ENCODE peak calls at places on chromosomes 1 and 21, in five cellular contexts. X, I, J, M and Y are unnamed samples.

GRCh38 chr21:21159253-21159899 is 161.2 kb downstream of the NCAM2 start:
- DNase-seq in J (no peak), I (no peak), M (no peak), X (no peak), Y (no peak)

GRCh38 chr1:100721502-100722205 is 2.1 kb downstream of the VCAM1 start:
- DNase-seq in J (no peak), X (peak; percentile 22), M (no peak), I (peak; percentile 92), Y (no peak)

GRCh38 chr1:51671527-51672325 is 54.8 kb downstream of the OSBPL9 start:
- DNase-seq in X (no peak), I (peak; percentile 58), J (no peak), M (no peak), Y (no peak)

GRCh38 chr1:223775711-223776074 is 63.4 kb downstream of the CAPN2 start:
- DNase-seq in I (no peak), X (no peak), M (no peak), J (no peak), Y (no peak)

GRCh38 chr1:7560601-7561181 is 210.4 kb upstream of the VAMP3 start:
- DNase-seq in I (no peak), J (no peak), M (no peak), X (no peak), Y (peak; percentile 10)

GRCh38 chr1:236502972-236503639 is 20.7 kb upstream of the LGALS8 start:
- DNase-seq in X (peak; percentile 56), I (peak; percentile 33), M (peak; percentile 52), J (no peak), Y (no peak)

GRCh38 chr1:213564215-213564659 is 423.5 kb upstream of the PROX1 start:
- DNase-seq in J (no peak), I (no peak), M (no peak), X (no peak), Y (no peak)

GRCh38 chr1:21334214-21335087 is 44.2 kb upstream of the ECE1 start:
- DNase-seq in I (peak; percentile 61), M (peak; percentile 76), J (peak; percentile 79), X (peak; percentile 65), Y (peak; percentile 77)

GRCh38 chr1:212431656-212432055 is 1.1 kb upstream of the NENF start:
- DNase-seq in M (no peak), I (no peak), J (no peak), X (no peak), Y (no peak)

GRCh38 chr1:22889213-22889827 is 83.3 kb downstream of the LACTBL1 start:
- DNase-seq in X (no peak), I (no peak), M (no peak), J (no peak), Y (no peak)

GRCh38 chr21:33644383-33645074 is 2.2 kb downstream of the ITSN1 start:
- DNase-seq in J (no peak), I (no peak), X (no peak), M (no peak), Y (no peak)

GRCh38 chr1:156677616-156678596 is 699 bp upstream of the NES start:
- DNase-seq in J (peak; percentile 71), M (peak; percentile 80), X (peak; percentile 70), I (no peak), Y (peak; percentile 72)

GRCh38 chr21:41878831-41879189 is 334 bp downstream of the PRDM15 start:
- DNase-seq in I (peak; percentile 30), J (peak; percentile 97), X (peak; percentile 80), M (peak; percentile 90), Y (peak; percentile 87)

GRCh38 chr1:236058141-236058626 is 6.7 kb downstream of the NID1 start:
- DNase-seq in X (no peak), J (no peak), I (peak; percentile 86), M (no peak), Y (no peak)

GRCh38 chr1:155130272-155131006 is 2.8 kb downstream of the EFNA1 start:
- DNase-seq in I (no peak), J (no peak), M (no peak), X (peak; percentile 30), Y (no peak)

GRCh38 chr1:107963601-107964396 is 1.2 kb downstream of the VAV3 start:
- DNase-seq in X (peak; percentile 32), J (peak; percentile 62), M (peak; percentile 40), I (no peak), Y (peak; percentile 35)

GRCh38 chr1:230158422-230159291 is 91.6 kb downstream of the GALNT2 start:
- DNase-seq in M (peak; percentile 24), X (no peak), J (no peak), I (no peak), Y (no peak)

GRCh38 chr1:212718499-212718898 is 18.9 kb upstream of the BATF3 start:
- DNase-seq in J (no peak), I (no peak), M (no peak), X (no peak), Y (no peak)

GRCh38 chr1:91314643-91315042 is 90.0 kb downstream of the HFM1 start:
- DNase-seq in J (no peak), I (no peak), M (no peak), X (no peak), Y (no peak)

GRCh38 chr1:69451196-69451595 is 116.5 kb upstream of the LRRC7 start:
- DNase-seq in M (no peak), I (no peak), J (no peak), X (no peak), Y (no peak)

GRCh38 chr1:17998889-17999288 is 108.7 kb upstream of the IGSF21 start:
- DNase-seq in X (no peak), I (no peak), J (no peak), M (no peak), Y (no peak)

GRCh38 chr1:219938706-219939105 is 10.3 kb upstream of the SLC30A10 start:
- DNase-seq in M (no peak), X (peak; percentile 33), I (no peak), J (no peak), Y (no peak)

GRCh38 chr1:3465091-3465934 is 10.8 kb downstream of the ARHGEF16 start:
- DNase-seq in J (peak; percentile 51), M (no peak), I (no peak), X (peak; percentile 1), Y (peak; percentile 9)

GRCh38 chr1:218390625-218391024 is 45.5 kb downstream of the TGFB2 start:
- DNase-seq in I (no peak), M (no peak), J (no peak), X (no peak), Y (no peak)

GRCh38 chr1:178055093-178055492 is 38.8 kb upstream of the RASAL2 start:
- DNase-seq in I (no peak), M (peak; percentile 48), J (no peak), X (peak; percentile 29), Y (no peak)

GRCh38 chr1:96365076-96365475 is 356.5 kb upstream of the PTBP2 start:
- DNase-seq in X (no peak), M (no peak), J (no peak), I (no peak), Y (no peak)

GRCh38 chr1:226632922-226633351 is 84.4 kb downstream of the STUM start:
- DNase-seq in J (peak; percentile 63), I (no peak), M (peak; percentile 18), X (no peak), Y (no peak)

GRCh38 chr1:117612517-117613248 is 6.8 kb downstream of the TENT5C start:
- DNase-seq in I (no peak), J (no peak), M (no peak), X (no peak), Y (no peak)

GRCh38 chr1:229596961-229597699 is 28.8 kb downstream of the TAF5L start:
- DNase-seq in X (no peak), I (no peak), M (peak; percentile 69), J (no peak), Y (no peak)

GRCh38 chr1:57238408-57238807 is 185.5 kb downstream of the DAB1 start:
- DNase-seq in J (no peak), I (no peak), X (no peak), M (no peak), Y (no peak)

GRCh38 chr1:54542120-54542961 is 5.7 kb upstream of the ACOT11 start:
- DNase-seq in J (peak; percentile 59), I (no peak), X (peak; percentile 83), M (peak; percentile 61), Y (peak; percentile 67)

GRCh38 chr1:178241057-178241456 is 147.2 kb downstream of the RASAL2 start:
- DNase-seq in I (no peak), X (no peak), M (no peak), J (no peak), Y (no peak)

GRCh38 chr1:223770621-223771315 is 58.4 kb downstream of the CAPN2 start:
- DNase-seq in I (no peak), M (peak; percentile 18), X (no peak), J (no peak), Y (no peak)

GRCh38 chr1:221511797-221512196 is 230.1 kb downstream of the DUSP10 start:
- DNase-seq in I (no peak), X (no peak), J (no peak), M (no peak), Y (no peak)

GRCh38 chr1:147837129-147837776 is 65.3 kb upstream of the GJA8 start:
- DNase-seq in J (no peak), M (no peak), X (no peak), I (no peak), Y (no peak)

GRCh38 chr21:45695086-45695485 is 51.6 kb downstream of the PCBP3 start:
- DNase-seq in M (no peak), X (peak; percentile 20), J (no peak), I (no peak), Y (no peak)
- TF ChIP-seq CTCF in M (no peak), X (peak; percentile 42), J (no peak), I (peak; percentile 18), Y (no peak)

GRCh38 chr1:240004086-240004749 is 87.5 kb upstream of the FMN2 start:
- DNase-seq in X (peak; percentile 28), M (no peak), J (peak; percentile 21), I (peak; percentile 16), Y (peak; percentile 45)
- TF ChIP-seq CTCF in X (peak; percentile 81), M (peak; percentile 59), J (peak; percentile 86), I (peak; percentile 92), Y (peak; percentile 92)

DNA sequence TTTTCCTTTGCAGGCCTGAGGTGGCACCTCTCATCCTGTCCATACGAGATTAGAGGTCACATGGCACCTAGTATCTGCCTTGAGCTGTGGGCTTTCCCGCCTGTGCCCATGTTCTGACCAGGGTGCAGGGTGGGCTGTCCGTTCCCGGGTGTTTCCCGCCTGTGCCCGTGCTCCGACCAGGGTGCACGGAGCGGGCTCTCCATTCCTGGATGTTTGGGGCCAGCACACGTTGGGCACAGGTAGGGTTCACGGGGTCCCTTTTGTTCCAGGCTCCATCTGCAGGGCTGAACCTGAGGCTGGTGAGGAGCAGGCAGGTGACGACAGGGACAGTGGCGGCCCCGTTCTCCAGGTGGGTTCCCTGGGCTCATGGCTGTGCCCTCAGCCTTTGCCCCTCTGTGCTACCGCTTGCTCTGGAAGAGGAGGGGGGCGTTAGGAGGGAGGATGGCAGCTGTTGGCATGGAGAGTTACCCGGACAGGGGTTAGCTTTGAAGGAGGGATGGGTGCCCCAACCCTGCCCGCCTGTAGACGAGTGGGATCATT is 10.0 kb downstream of the RRP1 start:
- DNase-seq in M (no peak), X (no peak), I (no peak), J (no peak), Y (no peak)
- TF ChIP-seq CTCF in M (no peak), X (no peak), I (no peak), J (no peak), Y (no peak)

DNA sequence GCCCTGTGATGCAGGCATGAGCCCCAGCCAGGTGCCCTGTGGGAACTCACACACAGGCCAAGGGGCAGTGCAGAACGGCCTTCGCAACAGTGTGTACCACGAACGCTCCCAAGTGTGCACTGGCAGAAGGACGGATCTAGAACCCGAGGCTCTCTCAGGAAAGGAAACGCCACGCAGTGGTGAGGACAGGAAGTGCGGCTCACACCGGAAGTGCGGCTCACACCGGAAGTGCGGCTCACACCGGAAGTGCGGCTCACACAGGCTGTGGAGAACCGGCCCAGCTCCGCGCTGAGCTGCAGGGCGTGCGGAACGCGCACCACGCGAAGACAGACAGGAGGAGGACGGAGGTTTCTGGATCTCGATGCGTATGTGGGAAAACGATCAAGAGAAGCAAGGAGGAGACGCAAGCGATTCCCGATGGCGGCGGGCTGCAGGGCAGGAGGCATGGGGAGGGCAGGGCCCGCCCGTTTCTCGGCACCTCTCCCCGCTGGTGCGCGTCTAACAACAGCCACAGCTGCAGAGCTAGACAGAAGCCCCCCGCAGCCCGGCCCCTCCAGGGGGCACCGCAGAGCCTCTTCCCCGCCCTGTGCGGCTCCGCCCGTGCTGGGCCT is 35.9 kb upstream of the TMEM52 start:
- DNase-seq in X (no peak), J (no peak), I (no peak), M (no peak), Y (peak; percentile 52)
- TF ChIP-seq CTCF in X (peak; percentile 26), J (no peak), I (peak; percentile 21), M (no peak), Y (peak; percentile 54)